ENCODE peak calls at places on chromosomes 2 and 18, in six cellular contexts. One of them, this sample, is unnamed.

GRCh38 chr2:18722101-18722500 is 132.7 kb upstream of the NT5C1B start:
- DNase-seq in heart left ventricle: no peak
- DNase-seq in GM23248: no peak
- DNase-seq in fibroblast of lung: no peak
- DNase-seq in aorta: no peak
- DNase-seq in astrocyte: no peak
- DNase-seq in this sample: peak

GRCh38 chr2:127107622-127107999 is 657 bp upstream of the BIN1 start:
- DNase-seq in aorta: peak
- DNase-seq in fibroblast of lung: no peak
- DNase-seq in astrocyte: peak
- DNase-seq in GM23248: no peak
- DNase-seq in heart left ventricle: no peak
- DNase-seq in this sample: peak

GRCh38 chr2:85862426-85862825 is 26.4 kb downstream of the ST3GAL5 start:
- DNase-seq in heart left ventricle: no peak
- DNase-seq in astrocyte: peak
- DNase-seq in aorta: no peak
- DNase-seq in GM23248: no peak
- DNase-seq in fibroblast of lung: no peak
- DNase-seq in this sample: peak

GRCh38 chr2:32284321-32284720 is 6.6 kb downstream of the YIPF4 start:
- DNase-seq in aorta: no peak
- DNase-seq in fibroblast of lung: no peak
- DNase-seq in astrocyte: peak
- DNase-seq in GM23248: no peak
- DNase-seq in heart left ventricle: no peak
- DNase-seq in this sample: peak

GRCh38 chr18:63454497-63454896 is 22.3 kb upstream of the SERPINB5 start:
- DNase-seq in fibroblast of lung: no peak
- DNase-seq in heart left ventricle: no peak
- DNase-seq in GM23248: peak
- DNase-seq in astrocyte: no peak
- DNase-seq in aorta: no peak
- DNase-seq in this sample: no peak

GRCh38 chr18:10659594-10659993 is 133.8 kb downstream of the NAPG start:
- DNase-seq in GM23248: no peak
- DNase-seq in astrocyte: no peak
- DNase-seq in aorta: no peak
- DNase-seq in heart left ventricle: no peak
- DNase-seq in fibroblast of lung: no peak
- DNase-seq in this sample: no peak

GRCh38 chr2:31522742-31523141 is 58.0 kb downstream of the SRD5A2 start:
- DNase-seq in heart left ventricle: no peak
- DNase-seq in aorta: no peak
- DNase-seq in GM23248: no peak
- DNase-seq in fibroblast of lung: no peak
- DNase-seq in astrocyte: peak
- DNase-seq in this sample: no peak

GRCh38 chr2:73907840-73908452 is 15.1 kb downstream of the ACTG2 start:
- DNase-seq in fibroblast of lung: peak
- DNase-seq in heart left ventricle: no peak
- DNase-seq in aorta: no peak
- DNase-seq in GM23248: peak
- DNase-seq in astrocyte: peak
- DNase-seq in this sample: peak

GRCh38 chr2:20353597-20353996 is 3.0 kb upstream of the PUM2 start:
- DNase-seq in GM23248: no peak
- DNase-seq in astrocyte: no peak
- DNase-seq in fibroblast of lung: no peak
- DNase-seq in aorta: no peak
- DNase-seq in heart left ventricle: no peak
- DNase-seq in this sample: no peak

GRCh38 chr2:127142663-127143630 is 36.0 kb upstream of the BIN1 start:
- DNase-seq in fibroblast of lung: no peak
- DNase-seq in heart left ventricle: no peak
- DNase-seq in astrocyte: no peak
- DNase-seq in aorta: no peak
- DNase-seq in GM23248: peak
- DNase-seq in this sample: peak

GRCh38 chr2:37219046-37219445 is 12.3 kb downstream of the CEBPZ start:
- DNase-seq in fibroblast of lung: no peak
- DNase-seq in astrocyte: no peak
- DNase-seq in heart left ventricle: no peak
- DNase-seq in aorta: no peak
- DNase-seq in GM23248: no peak
- DNase-seq in this sample: no peak

GRCh38 chr2:18156002-18156401 is 277.5 kb downstream of the KCNS3 start:
- DNase-seq in fibroblast of lung: no peak
- DNase-seq in heart left ventricle: no peak
- DNase-seq in GM23248: no peak
- DNase-seq in astrocyte: peak
- DNase-seq in aorta: no peak
- DNase-seq in this sample: no peak

GRCh38 chr2:207928079-207928478 is 97.2 kb downstream of the PLEKHM3 start:
- DNase-seq in heart left ventricle: no peak
- DNase-seq in aorta: no peak
- DNase-seq in GM23248: peak
- DNase-seq in astrocyte: no peak
- DNase-seq in fibroblast of lung: no peak
- DNase-seq in this sample: peak

GRCh38 chr18:34493099-34493544 is 217.0 kb upstream of the DTNA start:
- DNase-seq in aorta: peak
- DNase-seq in fibroblast of lung: peak
- DNase-seq in GM23248: peak
- DNase-seq in heart left ventricle: peak
- DNase-seq in astrocyte: peak
- DNase-seq in this sample: peak

GRCh38 chr18:77733292-77733903 is 483.8 kb downstream of the GALR1 start:
- DNase-seq in fibroblast of lung: no peak
- DNase-seq in GM23248: no peak
- DNase-seq in aorta: no peak
- DNase-seq in heart left ventricle: no peak
- DNase-seq in astrocyte: no peak
- DNase-seq in this sample: no peak

GRCh38 chr2:78780321-78780720 is 245.2 kb upstream of the REG3G start:
- DNase-seq in heart left ventricle: no peak
- DNase-seq in aorta: no peak
- DNase-seq in fibroblast of lung: no peak
- DNase-seq in astrocyte: no peak
- DNase-seq in GM23248: no peak
- DNase-seq in this sample: no peak

GRCh38 chr2:12169721-12170120 is 423.3 kb downstream of the LPIN1 start:
- DNase-seq in GM23248: peak
- DNase-seq in fibroblast of lung: peak
- DNase-seq in astrocyte: peak
- DNase-seq in heart left ventricle: peak
- DNase-seq in aorta: peak
- DNase-seq in this sample: peak

GRCh38 chr2:26327291-26328272 is 18.4 kb upstream of the SELENOI start:
- DNase-seq in astrocyte: peak
- DNase-seq in fibroblast of lung: peak
- DNase-seq in GM23248: peak
- DNase-seq in aorta: no peak
- DNase-seq in heart left ventricle: no peak
- DNase-seq in this sample: peak

GRCh38 chr2:86295071-86295470 is 42.4 kb downstream of the REEP1 start:
- DNase-seq in heart left ventricle: no peak
- DNase-seq in fibroblast of lung: no peak
- DNase-seq in aorta: no peak
- DNase-seq in GM23248: no peak
- DNase-seq in astrocyte: no peak
- DNase-seq in this sample: no peak

GRCh38 chr2:191105082-191105481 is 45.7 kb downstream of the STAT4 start:
- DNase-seq in aorta: no peak
- DNase-seq in astrocyte: peak
- DNase-seq in fibroblast of lung: peak
- DNase-seq in GM23248: peak
- DNase-seq in heart left ventricle: no peak
- DNase-seq in this sample: peak

GRCh38 chr2:196278491-196278911 is 107.1 kb upstream of the STK17B start:
- DNase-seq in GM23248: peak
- DNase-seq in aorta: no peak
- DNase-seq in astrocyte: peak
- DNase-seq in fibroblast of lung: peak
- DNase-seq in heart left ventricle: no peak
- DNase-seq in this sample: peak
- H3K4me3 ChIP-seq in GM23248: peak
- H3K4me3 ChIP-seq in aorta: no peak
- H3K4me3 ChIP-seq in astrocyte: peak
- H3K4me3 ChIP-seq in fibroblast of lung: no peak
- H3K4me3 ChIP-seq in heart left ventricle: no peak
- H3K4me3 ChIP-seq in this sample: peak

GRCh38 chr2:233076749-233077148 is 16.6 kb downstream of the INPP5D start:
- DNase-seq in GM23248: no peak
- DNase-seq in fibroblast of lung: no peak
- DNase-seq in astrocyte: no peak
- DNase-seq in heart left ventricle: no peak
- DNase-seq in aorta: no peak
- DNase-seq in this sample: no peak

GRCh38 chr2:233072838-233073237 is 12.7 kb downstream of the INPP5D start:
- DNase-seq in aorta: peak
- DNase-seq in heart left ventricle: no peak
- DNase-seq in fibroblast of lung: no peak
- DNase-seq in astrocyte: no peak
- DNase-seq in GM23248: no peak
- DNase-seq in this sample: no peak

GRCh38 chr2:233074106-233074505 is 14.0 kb downstream of the INPP5D start:
- DNase-seq in fibroblast of lung: no peak
- DNase-seq in GM23248: no peak
- DNase-seq in heart left ventricle: no peak
- DNase-seq in astrocyte: no peak
- DNase-seq in aorta: peak
- DNase-seq in this sample: no peak

GRCh38 chr2:233075141-233075965 is 15.2 kb downstream of the INPP5D start:
- DNase-seq in heart left ventricle: no peak
- DNase-seq in astrocyte: no peak
- DNase-seq in fibroblast of lung: no peak
- DNase-seq in GM23248: no peak
- DNase-seq in aorta: peak
- DNase-seq in this sample: no peak

DNA sequence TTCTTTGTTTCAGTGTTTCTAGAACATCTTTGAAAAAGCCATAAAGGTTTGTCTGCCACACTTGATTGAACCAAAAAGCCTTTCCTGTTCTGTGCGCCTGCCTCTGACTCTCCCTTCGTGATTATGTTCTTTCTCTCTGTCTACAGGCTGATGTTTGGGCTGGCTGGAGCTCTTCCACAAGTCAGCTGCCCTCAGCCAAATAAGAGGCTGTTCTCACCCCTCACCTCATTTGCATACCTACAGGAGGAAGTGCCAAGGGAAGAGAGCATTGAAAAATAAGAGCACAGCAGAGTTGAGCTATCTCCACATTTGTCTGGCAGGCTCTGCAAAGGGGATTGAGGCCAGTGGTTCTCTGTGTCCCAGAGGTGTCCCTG is 15.8 kb downstream of the INPP5D start:
- DNase-seq in fibroblast of lung: no peak
- DNase-seq in aorta: peak
- DNase-seq in GM23248: no peak
- DNase-seq in astrocyte: no peak
- DNase-seq in heart left ventricle: no peak
- DNase-seq in this sample: no peak
- H3K4me3 ChIP-seq in fibroblast of lung: no peak
- H3K4me3 ChIP-seq in aorta: no peak
- H3K4me3 ChIP-seq in GM23248: no peak
- H3K4me3 ChIP-seq in astrocyte: no peak
- H3K4me3 ChIP-seq in heart left ventricle: no peak
- H3K4me3 ChIP-seq in this sample: no peak

GRCh38 chr2:177295479-177295878 is 31.0 kb upstream of the NFE2L2 start:
- DNase-seq in heart left ventricle: no peak
- DNase-seq in GM23248: peak
- DNase-seq in aorta: no peak
- DNase-seq in astrocyte: peak
- DNase-seq in fibroblast of lung: peak
- DNase-seq in this sample: peak
- H3K4me3 ChIP-seq in heart left ventricle: no peak
- H3K4me3 ChIP-seq in GM23248: peak
- H3K4me3 ChIP-seq in aorta: peak
- H3K4me3 ChIP-seq in astrocyte: no peak
- H3K4me3 ChIP-seq in fibroblast of lung: peak
- H3K4me3 ChIP-seq in this sample: peak

DNA sequence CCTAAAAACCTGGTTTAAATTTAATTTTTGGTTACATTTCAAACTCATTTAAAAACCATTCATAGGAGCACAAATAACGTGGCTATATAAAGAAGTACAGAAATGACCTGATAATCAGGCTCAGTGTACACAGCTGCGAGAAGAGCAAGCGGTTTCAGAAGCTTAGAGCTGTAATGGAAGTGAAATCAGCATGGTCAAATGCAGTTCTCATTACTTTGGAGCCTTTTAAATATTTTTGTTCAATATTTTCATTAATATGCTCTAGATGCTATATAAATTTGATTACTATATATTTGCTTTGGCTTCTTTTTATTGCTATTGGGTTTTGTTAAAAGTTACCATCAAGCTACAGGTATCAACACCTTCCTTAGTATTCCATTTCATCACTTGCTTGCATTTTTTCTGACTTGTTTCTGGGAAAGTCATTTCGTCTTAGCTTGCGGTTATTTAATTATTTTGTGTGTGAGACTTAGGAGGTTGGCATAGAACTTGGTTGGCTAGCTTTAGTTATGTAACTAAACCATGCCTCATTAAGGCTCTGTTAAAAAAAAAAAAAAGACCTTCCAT is 58.7 kb downstream of the AFTPH start:
- DNase-seq in aorta: no peak
- DNase-seq in fibroblast of lung: no peak
- DNase-seq in astrocyte: no peak
- DNase-seq in GM23248: no peak
- DNase-seq in heart left ventricle: no peak
- DNase-seq in this sample: no peak
- H3K4me3 ChIP-seq in aorta: no peak
- H3K4me3 ChIP-seq in fibroblast of lung: no peak
- H3K4me3 ChIP-seq in astrocyte: no peak
- H3K4me3 ChIP-seq in GM23248: no peak
- H3K4me3 ChIP-seq in heart left ventricle: no peak
- H3K4me3 ChIP-seq in this sample: no peak

This sample was measured in choroid plexus epithelial cell.